ENCODE peak calls at places on chromosome 1, in five cellular contexts. One of them, this sample, is unnamed.

GRCh38 chr1:180170569-180170968 is 15.9 kb downstream of the QSOX1 start:
- DNase-seq in GM12891: no peak
- DNase-seq in K562: no peak
- DNase-seq in Panc1: no peak
- DNase-seq in endothelial cell of umbilical vein: no peak
- DNase-seq in this sample: peak

GRCh38 chr1:192702212-192702993 is 66.5 kb downstream of the RGS13 start:
- DNase-seq in K562: no peak
- DNase-seq in endothelial cell of umbilical vein: peak
- DNase-seq in Panc1: no peak
- DNase-seq in GM12891: no peak
- DNase-seq in this sample: no peak

GRCh38 chr1:218473527-218473926 is 128.4 kb downstream of the TGFB2 start:
- DNase-seq in endothelial cell of umbilical vein: peak
- DNase-seq in K562: no peak
- DNase-seq in Panc1: no peak
- DNase-seq in GM12891: no peak
- DNase-seq in this sample: no peak

GRCh38 chr1:205350626-205351235 is 6.0 kb downstream of the KLHDC8A start:
- DNase-seq in endothelial cell of umbilical vein: no peak
- DNase-seq in Panc1: no peak
- DNase-seq in GM12891: no peak
- DNase-seq in K562: no peak
- DNase-seq in this sample: no peak

GRCh38 chr1:85200367-85200869 is 398 bp downstream of the SYDE2 start:
- DNase-seq in Panc1: no peak
- DNase-seq in K562: no peak
- DNase-seq in GM12891: peak
- DNase-seq in endothelial cell of umbilical vein: no peak
- DNase-seq in this sample: peak

GRCh38 chr1:156797212-156797871 is 19.3 kb downstream of the SH2D2A start:
- DNase-seq in K562: peak
- DNase-seq in Panc1: peak
- DNase-seq in GM12891: no peak
- DNase-seq in endothelial cell of umbilical vein: peak
- DNase-seq in this sample: peak

GRCh38 chr1:153572569-153573015 is 6.9 kb upstream of the S100A2 start:
- DNase-seq in Panc1: peak
- DNase-seq in GM12891: peak
- DNase-seq in endothelial cell of umbilical vein: peak
- DNase-seq in K562: no peak
- DNase-seq in this sample: peak

GRCh38 chr1:107963009-107963408 is 2.0 kb downstream of the VAV3 start:
- DNase-seq in endothelial cell of umbilical vein: no peak
- DNase-seq in Panc1: no peak
- DNase-seq in K562: no peak
- DNase-seq in GM12891: no peak
- DNase-seq in this sample: no peak

GRCh38 chr1:226424228-226425003 is 16.5 kb upstream of the PARP1 start:
- DNase-seq in GM12891: no peak
- DNase-seq in Panc1: no peak
- DNase-seq in K562: peak
- DNase-seq in endothelial cell of umbilical vein: peak
- DNase-seq in this sample: no peak

GRCh38 chr1:162625624-162626023 is 6.6 kb upstream of the DDR2 start:
- DNase-seq in Panc1: no peak
- DNase-seq in endothelial cell of umbilical vein: no peak
- DNase-seq in K562: no peak
- DNase-seq in GM12891: no peak
- DNase-seq in this sample: no peak

GRCh38 chr1:177983824-177984528 is 14.1 kb upstream of the SEC16B start:
- DNase-seq in Panc1: no peak
- DNase-seq in endothelial cell of umbilical vein: no peak
- DNase-seq in K562: peak
- DNase-seq in GM12891: no peak
- DNase-seq in this sample: peak

GRCh38 chr1:151624783-151625182 is 12.9 kb downstream of the SNX27 start:
- DNase-seq in GM12891: no peak
- DNase-seq in Panc1: no peak
- DNase-seq in K562: no peak
- DNase-seq in endothelial cell of umbilical vein: no peak
- DNase-seq in this sample: no peak

GRCh38 chr1:83555871-83556270 is 443.1 kb downstream of the TTLL7 start:
- DNase-seq in endothelial cell of umbilical vein: no peak
- DNase-seq in Panc1: no peak
- DNase-seq in K562: no peak
- DNase-seq in GM12891: no peak
- DNase-seq in this sample: no peak

GRCh38 chr1:54653036-54653435 is 11.4 kb downstream of the MROH7 start:
- DNase-seq in Panc1: no peak
- DNase-seq in endothelial cell of umbilical vein: no peak
- DNase-seq in K562: no peak
- DNase-seq in GM12891: no peak
- DNase-seq in this sample: no peak

GRCh38 chr1:40711465-40712404 is 20.2 kb downstream of the NFYC start:
- DNase-seq in Panc1: no peak
- DNase-seq in GM12891: no peak
- DNase-seq in K562: peak
- DNase-seq in endothelial cell of umbilical vein: peak
- DNase-seq in this sample: peak

GRCh38 chr1:61273861-61274260 is 191.5 kb downstream of the NFIA start:
- DNase-seq in endothelial cell of umbilical vein: no peak
- DNase-seq in GM12891: no peak
- DNase-seq in K562: no peak
- DNase-seq in Panc1: no peak
- DNase-seq in this sample: no peak

GRCh38 chr1:192766009-192766625 is 42.7 kb upstream of the RGS2 start:
- DNase-seq in K562: no peak
- DNase-seq in endothelial cell of umbilical vein: no peak
- DNase-seq in GM12891: no peak
- DNase-seq in Panc1: no peak
- DNase-seq in this sample: no peak

GRCh38 chr1:27872802-27873665 is 690 bp downstream of the THEMIS2 start:
- DNase-seq in endothelial cell of umbilical vein: peak
- DNase-seq in K562: no peak
- DNase-seq in GM12891: no peak
- DNase-seq in Panc1: no peak
- DNase-seq in this sample: no peak

GRCh38 chr1:74197657-74198552 is at the start of the genes FPGT and LRRIQ3:
- DNase-seq in Panc1: peak
- DNase-seq in endothelial cell of umbilical vein: peak
- DNase-seq in GM12891: peak
- DNase-seq in K562: peak
- DNase-seq in this sample: peak
- TF ChIP-seq POLR2AphosphoS5 in Panc1: peak
- TF ChIP-seq POLR2AphosphoS5 in endothelial cell of umbilical vein: peak
- TF ChIP-seq POLR2AphosphoS5 in GM12891: peak
- TF ChIP-seq POLR2AphosphoS5 in K562: peak
- TF ChIP-seq POLR2AphosphoS5 in this sample: peak

GRCh38 chr1:1315435-1315901 is 7.1 kb downstream of the PUSL1 start:
- DNase-seq in endothelial cell of umbilical vein: no peak
- DNase-seq in Panc1: no peak
- DNase-seq in GM12891: no peak
- DNase-seq in K562: peak
- DNase-seq in this sample: no peak
- TF ChIP-seq POLR2AphosphoS5 in endothelial cell of umbilical vein: no peak
- TF ChIP-seq POLR2AphosphoS5 in Panc1: peak
- TF ChIP-seq POLR2AphosphoS5 in GM12891: no peak
- TF ChIP-seq POLR2AphosphoS5 in K562: no peak
- TF ChIP-seq POLR2AphosphoS5 in this sample: no peak

GRCh38 chr1:9251501-9251900 is 16.9 kb downstream of the H6PD start:
- DNase-seq in GM12891: no peak
- DNase-seq in K562: no peak
- DNase-seq in Panc1: no peak
- DNase-seq in endothelial cell of umbilical vein: no peak
- DNase-seq in this sample: no peak
- TF ChIP-seq POLR2AphosphoS5 in GM12891: no peak
- TF ChIP-seq POLR2AphosphoS5 in K562: no peak
- TF ChIP-seq POLR2AphosphoS5 in Panc1: no peak
- TF ChIP-seq POLR2AphosphoS5 in endothelial cell of umbilical vein: no peak
- TF ChIP-seq POLR2AphosphoS5 in this sample: no peak

GRCh38 chr1:203408485-203409229 is 57.7 kb upstream of the FMOD start:
- DNase-seq in endothelial cell of umbilical vein: peak
- DNase-seq in Panc1: no peak
- DNase-seq in K562: no peak
- DNase-seq in GM12891: no peak
- DNase-seq in this sample: peak
- TF ChIP-seq POLR2AphosphoS5 in endothelial cell of umbilical vein: no peak
- TF ChIP-seq POLR2AphosphoS5 in Panc1: no peak
- TF ChIP-seq POLR2AphosphoS5 in K562: no peak
- TF ChIP-seq POLR2AphosphoS5 in GM12891: no peak
- TF ChIP-seq POLR2AphosphoS5 in this sample: peak

DNA sequence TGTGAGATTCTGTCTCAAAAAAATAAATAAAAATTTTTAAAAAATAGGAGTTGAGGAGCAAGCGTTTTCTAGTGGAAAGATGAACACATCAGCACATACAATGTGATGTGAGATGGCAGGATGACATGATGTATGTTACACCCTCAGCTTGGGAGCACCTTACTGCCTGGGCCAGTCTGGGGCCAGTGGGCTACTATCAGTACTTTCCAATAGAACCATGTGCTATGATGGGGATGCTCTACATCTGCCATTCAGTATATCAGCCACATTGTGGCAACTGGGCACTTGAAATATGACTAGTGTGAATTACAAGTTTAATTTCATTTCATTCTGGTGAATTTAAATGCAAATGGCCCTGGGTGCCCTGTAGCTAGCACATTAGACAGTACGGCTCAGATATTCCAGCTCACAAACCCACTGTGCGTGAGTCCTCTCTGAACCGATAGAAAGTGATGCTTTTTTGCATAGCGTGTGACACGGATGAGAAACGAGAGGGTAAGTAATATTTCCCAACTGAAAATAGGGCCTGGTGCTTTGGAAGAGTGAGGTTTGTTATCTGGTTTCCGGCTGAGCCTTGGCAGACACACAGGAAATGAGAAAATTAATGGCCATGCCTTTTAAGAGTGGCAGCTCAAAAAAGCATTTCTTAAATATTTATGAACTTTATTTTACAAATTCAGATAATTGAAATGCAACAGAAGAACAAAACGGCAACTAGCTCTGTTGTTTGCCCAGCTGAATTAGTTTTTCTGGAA is 155.8 kb downstream of the PGBD5 start:
- DNase-seq in endothelial cell of umbilical vein: peak
- DNase-seq in K562: no peak
- DNase-seq in GM12891: no peak
- DNase-seq in Panc1: no peak
- DNase-seq in this sample: no peak
- TF ChIP-seq POLR2AphosphoS5 in endothelial cell of umbilical vein: no peak
- TF ChIP-seq POLR2AphosphoS5 in K562: no peak
- TF ChIP-seq POLR2AphosphoS5 in GM12891: no peak
- TF ChIP-seq POLR2AphosphoS5 in Panc1: no peak
- TF ChIP-seq POLR2AphosphoS5 in this sample: no peak

DNA sequence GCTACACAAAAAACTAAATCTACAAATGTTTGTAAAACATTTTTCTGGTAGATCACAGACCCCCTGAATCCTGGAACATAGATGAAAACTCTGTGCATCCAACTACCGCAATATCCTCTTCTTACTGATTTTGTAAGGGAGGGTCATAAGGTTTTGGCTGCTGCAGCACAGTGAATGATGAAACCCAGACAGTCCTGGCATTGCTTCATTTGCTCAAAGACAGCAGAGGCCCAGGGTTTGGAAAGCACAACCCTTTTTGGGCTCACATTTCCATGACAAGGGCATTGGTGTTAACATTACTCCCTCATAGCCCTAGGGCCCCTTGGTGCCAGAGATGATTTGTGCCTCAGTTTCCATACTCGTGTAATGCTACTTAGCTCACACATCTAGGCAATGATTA is 51.2 kb downstream of the PLXNA2 start:
- DNase-seq in endothelial cell of umbilical vein: no peak
- DNase-seq in Panc1: no peak
- DNase-seq in K562: no peak
- DNase-seq in GM12891: no peak
- DNase-seq in this sample: no peak
- TF ChIP-seq POLR2AphosphoS5 in endothelial cell of umbilical vein: no peak
- TF ChIP-seq POLR2AphosphoS5 in Panc1: no peak
- TF ChIP-seq POLR2AphosphoS5 in K562: no peak
- TF ChIP-seq POLR2AphosphoS5 in GM12891: no peak
- TF ChIP-seq POLR2AphosphoS5 in this sample: no peak

GRCh38 chr1:43783671-43784205 is 76.4 kb downstream of the ST3GAL3 start:
- DNase-seq in endothelial cell of umbilical vein: no peak
- DNase-seq in Panc1: peak
- DNase-seq in K562: peak
- DNase-seq in GM12891: no peak
- DNase-seq in this sample: no peak

GRCh38 chr1:43783096-43783670 is 75.8 kb downstream of the ST3GAL3 start:
- DNase-seq in K562: no peak
- DNase-seq in GM12891: no peak
- DNase-seq in Panc1: no peak
- DNase-seq in endothelial cell of umbilical vein: peak
- DNase-seq in this sample: no peak

GRCh38 chr1:43779266-43779665 is 71.9 kb downstream of the ST3GAL3 start:
- DNase-seq in GM12891: no peak
- DNase-seq in endothelial cell of umbilical vein: no peak
- DNase-seq in Panc1: no peak
- DNase-seq in K562: no peak
- DNase-seq in this sample: no peak

GRCh38 chr1:43779805-43780403 is 72.6 kb downstream of the ST3GAL3 start:
- DNase-seq in GM12891: no peak
- DNase-seq in endothelial cell of umbilical vein: no peak
- DNase-seq in Panc1: no peak
- DNase-seq in K562: no peak
- DNase-seq in this sample: no peak

DNA sequence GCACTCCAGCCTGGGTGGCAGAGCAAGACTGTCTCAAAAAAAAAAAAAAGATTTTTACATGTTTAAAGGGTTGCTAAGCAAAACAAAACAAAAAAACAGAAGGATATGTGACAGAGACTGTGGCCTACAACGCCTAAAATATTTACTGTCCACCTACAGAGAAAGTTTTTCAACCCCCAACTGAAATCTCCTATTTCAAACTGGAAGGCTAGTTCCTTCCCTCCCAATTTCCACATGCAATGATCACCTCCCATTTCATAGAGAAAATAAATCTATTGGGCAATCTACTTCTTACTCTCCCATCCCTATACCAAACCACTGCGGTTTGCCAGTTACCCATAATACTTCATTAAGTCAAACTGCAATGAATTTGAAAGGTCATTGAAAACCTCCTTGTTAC is 74.2 kb downstream of the ST3GAL3 start:
- DNase-seq in GM12891: no peak
- DNase-seq in K562: no peak
- DNase-seq in endothelial cell of umbilical vein: no peak
- DNase-seq in Panc1: no peak
- DNase-seq in this sample: no peak
- TF ChIP-seq POLR2AphosphoS5 in GM12891: no peak
- TF ChIP-seq POLR2AphosphoS5 in K562: no peak
- TF ChIP-seq POLR2AphosphoS5 in endothelial cell of umbilical vein: no peak
- TF ChIP-seq POLR2AphosphoS5 in Panc1: no peak
- TF ChIP-seq POLR2AphosphoS5 in this sample: no peak

This sample was measured in transverse colon.